ENCODE peak calls at places on chromosomes 5 and 9, in seven cellular contexts. H, N, J, X, Y, A and W are unnamed samples.
A peak's percentile ranks its signal among the peaks of the same experiment; 100 is the strongest.

GRCh38 chr5:175347027-175347426 is 97.0 kb downstream of the DRD1 start:
- DNase-seq in A (no peak), N (no peak), Y (peak; percentile 29), H (peak; percentile 61), J (no peak), X (no peak), W (no peak)

GRCh38 chr9:104970588-104970987 is 42.6 kb upstream of the ABCA1 start:
- DNase-seq in H (no peak), J (no peak), A (no peak), N (no peak), Y (peak; percentile 16), X (peak; percentile 24), W (peak; percentile 25)

GRCh38 chr9:2764371-2764770 is 47.1 kb downstream of the KCNV2 start:
- DNase-seq in A (peak; percentile 37), N (no peak), H (no peak), X (no peak), Y (no peak), J (no peak), W (no peak)

GRCh38 chr9:96158909-96159575 is 142.9 kb downstream of the HSD17B3 start:
- DNase-seq in J (no peak), Y (no peak), A (no peak), H (no peak), N (no peak), X (no peak), W (no peak)

GRCh38 chr9:90141723-90142122 is 500.9 kb downstream of the DIRAS2 start:
- DNase-seq in J (no peak), Y (no peak), A (no peak), H (peak; percentile 21), N (no peak), X (no peak), W (no peak)

GRCh38 chr5:74352256-74352655 is 288.3 kb downstream of the ENC1 start:
- DNase-seq in H (no peak), X (no peak), N (no peak), A (no peak), J (no peak), Y (no peak), W (no peak)

GRCh38 chr9:87641067-87641466 is 84.9 kb upstream of the CTSL start:
- DNase-seq in H (no peak), Y (no peak), X (no peak), A (no peak), N (no peak), J (no peak), W (peak; percentile 81)

GRCh38 chr5:66828551-66829421 is 232.6 kb downstream of the MAST4 start:
- DNase-seq in A (peak; percentile 90), H (peak; percentile 47), N (peak; percentile 78), Y (no peak), J (peak; percentile 84), X (peak; percentile 70), W (peak; percentile 67)

GRCh38 chr5:180487556-180487955 is 6.6 kb upstream of the CNOT6 start:
- DNase-seq in H (no peak), N (no peak), A (peak; percentile 52), Y (no peak), J (no peak), X (no peak), W (no peak)

GRCh38 chr5:107134931-107135330 is 535.8 kb downstream of the EFNA5 start:
- DNase-seq in Y (no peak), J (no peak), N (no peak), A (no peak), X (no peak), H (no peak), W (no peak)

GRCh38 chr5:123949807-123950206 is 437.8 kb downstream of the CSNK1G3 start:
- DNase-seq in A (no peak), J (no peak), H (no peak), N (no peak), X (no peak), Y (no peak), W (no peak)

GRCh38 chr9:32738501-32739172 is 44.7 kb upstream of the TMEM215 start:
- DNase-seq in Y (no peak), H (no peak), N (no peak), X (no peak), J (no peak), A (no peak), W (no peak)

GRCh38 chr9:2967779-2968178 is 123.9 kb upstream of the PUM3 start:
- DNase-seq in A (no peak), Y (peak; percentile 21), H (no peak), J (no peak), N (no peak), X (no peak), W (no peak)

GRCh38 chr9:131635285-131635684 is 90.0 kb downstream of the PRRT1B start:
- DNase-seq in X (peak; percentile 87), Y (peak; percentile 90), N (peak; percentile 83), H (peak; percentile 81), J (peak; percentile 94), A (peak; percentile 93), W (peak; percentile 94)

GRCh38 chr5:73213566-73213998 is 40.6 kb downstream of the TMEM174 start:
- DNase-seq in H (peak; percentile 80), X (no peak), J (no peak), N (no peak), A (peak; percentile 54), Y (peak; percentile 68), W (no peak)

GRCh38 chr9:108743901-108744371 is 111.8 kb downstream of the ACTL7B start:
- DNase-seq in J (no peak), N (no peak), X (no peak), A (peak; percentile 97), Y (no peak), H (peak; percentile 8), W (no peak)

GRCh38 chr5:169745441-169746146 is 108.5 kb downstream of the DOCK2 start:
- DNase-seq in A (peak; percentile 18), Y (peak; percentile 67), N (no peak), H (no peak), J (no peak), X (no peak), W (no peak)

GRCh38 chr5:150469718-150470470 is 20.4 kb upstream of the RPS14 start:
- DNase-seq in N (no peak), X (no peak), J (no peak), Y (peak; percentile 96), A (peak; percentile 93), H (no peak), W (no peak)

GRCh38 chr9:121317737-121318630 is 50.0 kb downstream of the GSN start:
- DNase-seq in Y (no peak), X (no peak), J (no peak), H (no peak), N (no peak), A (no peak), W (peak; percentile 78)

GRCh38 chr9:117145811-117146490 is 268.9 kb downstream of the ASTN2 start:
- DNase-seq in H (no peak), A (no peak), N (no peak), X (no peak), J (no peak), Y (no peak), W (no peak)

GRCh38 chr9:125992557-125992956 is 245.4 kb downstream of the PBX3 start:
- DNase-seq in X (no peak), Y (no peak), A (no peak), N (no peak), J (peak; percentile 73), H (no peak), W (no peak)

GRCh38 chr5:150328458-150328857 is 25.8 kb upstream of the ARSI start:
- DNase-seq in N (no peak), A (no peak), H (no peak), X (no peak), Y (no peak), J (no peak), W (no peak)

GRCh38 chr5:91170266-91170665 is 212.9 kb downstream of the ARRDC3 start:
- DNase-seq in Y (peak; percentile 52), J (no peak), H (peak; percentile 78), N (no peak), X (no peak), A (no peak), W (no peak)

GRCh38 chr9:93302586-93303257 is 118.8 kb downstream of the WNK2 start:
- DNase-seq in N (peak; percentile 73), X (peak; percentile 46), Y (no peak), H (peak; percentile 60), J (peak; percentile 82), A (peak; percentile 52), W (peak; percentile 77)

GRCh38 chr9:110110154-110110553 is 97.8 kb downstream of the C9orf152 start:
- DNase-seq in H (no peak), N (no peak), A (no peak), J (no peak), X (no peak), Y (no peak), W (no peak)